ENCODE peak calls at places on chromosomes 13 and 19, in seven cellular contexts. One of them, this sample, is unnamed.

GRCh38 chr13:74204606-74205312 is 70.6 kb upstream of the KLF12 start:
- DNase-seq in sciatic nerve: no peak
- DNase-seq in naive thymus-derived CD8-positive, alpha-beta T cell: no peak
- DNase-seq in bronchial epithelial cell: no peak
- DNase-seq in stimulated activated CD4-positive, alpha-beta T cell treated with anti-CD3 and anti-CD28 coated beads, Interleukin-12 subunit alpha, Interleukin-12 subunit beta, amount 100 ng/mL, for 24 hours: no peak
- DNase-seq in mucosa of gallbladder: no peak
- DNase-seq in lower leg skin: no peak
- DNase-seq in this sample: no peak

GRCh38 chr19:12899891-12900518 is 9.0 kb downstream of the GCDH start:
- DNase-seq in stimulated activated CD4-positive, alpha-beta T cell treated with anti-CD3 and anti-CD28 coated beads, Interleukin-12 subunit alpha, Interleukin-12 subunit beta, amount 100 ng/mL, for 24 hours: no peak
- DNase-seq in sciatic nerve: no peak
- DNase-seq in lower leg skin: no peak
- DNase-seq in naive thymus-derived CD8-positive, alpha-beta T cell: no peak
- DNase-seq in bronchial epithelial cell: no peak
- DNase-seq in mucosa of gallbladder: no peak
- DNase-seq in this sample: no peak

GRCh38 chr19:45484273-45484945 is 12.4 kb downstream of the RTN2 start:
- DNase-seq in sciatic nerve: no peak
- DNase-seq in bronchial epithelial cell: peak
- DNase-seq in naive thymus-derived CD8-positive, alpha-beta T cell: no peak
- DNase-seq in stimulated activated CD4-positive, alpha-beta T cell treated with anti-CD3 and anti-CD28 coated beads, Interleukin-12 subunit alpha, Interleukin-12 subunit beta, amount 100 ng/mL, for 24 hours: no peak
- DNase-seq in mucosa of gallbladder: no peak
- DNase-seq in lower leg skin: no peak
- DNase-seq in this sample: no peak

GRCh38 chr13:40812724-40813445 is 23.5 kb downstream of the SLC25A15 start:
- DNase-seq in bronchial epithelial cell: peak
- DNase-seq in lower leg skin: no peak
- DNase-seq in naive thymus-derived CD8-positive, alpha-beta T cell: no peak
- DNase-seq in mucosa of gallbladder: no peak
- DNase-seq in stimulated activated CD4-positive, alpha-beta T cell treated with anti-CD3 and anti-CD28 coated beads, Interleukin-12 subunit alpha, Interleukin-12 subunit beta, amount 100 ng/mL, for 24 hours: no peak
- DNase-seq in sciatic nerve: no peak
- DNase-seq in this sample: peak

GRCh38 chr13:51590966-51591627 is 6.8 kb downstream of the WDFY2 start:
- DNase-seq in stimulated activated CD4-positive, alpha-beta T cell treated with anti-CD3 and anti-CD28 coated beads, Interleukin-12 subunit alpha, Interleukin-12 subunit beta, amount 100 ng/mL, for 24 hours: no peak
- DNase-seq in mucosa of gallbladder: no peak
- DNase-seq in sciatic nerve: no peak
- DNase-seq in naive thymus-derived CD8-positive, alpha-beta T cell: no peak
- DNase-seq in bronchial epithelial cell: peak
- DNase-seq in lower leg skin: no peak
- DNase-seq in this sample: peak

GRCh38 chr13:102091231-102091630 is 310.6 kb downstream of the FGF14 start:
- DNase-seq in sciatic nerve: no peak
- DNase-seq in bronchial epithelial cell: peak
- DNase-seq in mucosa of gallbladder: no peak
- DNase-seq in stimulated activated CD4-positive, alpha-beta T cell treated with anti-CD3 and anti-CD28 coated beads, Interleukin-12 subunit alpha, Interleukin-12 subunit beta, amount 100 ng/mL, for 24 hours: no peak
- DNase-seq in lower leg skin: no peak
- DNase-seq in naive thymus-derived CD8-positive, alpha-beta T cell: no peak
- DNase-seq in this sample: no peak

GRCh38 chr13:23921451-23921888 is 24.2 kb upstream of the C1QTNF9B start:
- DNase-seq in mucosa of gallbladder: no peak
- DNase-seq in lower leg skin: no peak
- DNase-seq in bronchial epithelial cell: peak
- DNase-seq in naive thymus-derived CD8-positive, alpha-beta T cell: no peak
- DNase-seq in sciatic nerve: no peak
- DNase-seq in stimulated activated CD4-positive, alpha-beta T cell treated with anti-CD3 and anti-CD28 coated beads, Interleukin-12 subunit alpha, Interleukin-12 subunit beta, amount 100 ng/mL, for 24 hours: no peak
- DNase-seq in this sample: peak

GRCh38 chr13:35164324-35164932 is 222.4 kb downstream of the NBEA start:
- DNase-seq in stimulated activated CD4-positive, alpha-beta T cell treated with anti-CD3 and anti-CD28 coated beads, Interleukin-12 subunit alpha, Interleukin-12 subunit beta, amount 100 ng/mL, for 24 hours: no peak
- DNase-seq in sciatic nerve: no peak
- DNase-seq in bronchial epithelial cell: peak
- DNase-seq in lower leg skin: no peak
- DNase-seq in mucosa of gallbladder: no peak
- DNase-seq in naive thymus-derived CD8-positive, alpha-beta T cell: no peak
- DNase-seq in this sample: peak

GRCh38 chr13:23558675-23559536 is 11.3 kb upstream of the TNFRSF19 start:
- DNase-seq in lower leg skin: no peak
- DNase-seq in sciatic nerve: peak
- DNase-seq in stimulated activated CD4-positive, alpha-beta T cell treated with anti-CD3 and anti-CD28 coated beads, Interleukin-12 subunit alpha, Interleukin-12 subunit beta, amount 100 ng/mL, for 24 hours: no peak
- DNase-seq in naive thymus-derived CD8-positive, alpha-beta T cell: no peak
- DNase-seq in mucosa of gallbladder: peak
- DNase-seq in bronchial epithelial cell: peak
- DNase-seq in this sample: peak

GRCh38 chr19:43461303-43461702 is 4.1 kb downstream of the LYPD3 start:
- DNase-seq in stimulated activated CD4-positive, alpha-beta T cell treated with anti-CD3 and anti-CD28 coated beads, Interleukin-12 subunit alpha, Interleukin-12 subunit beta, amount 100 ng/mL, for 24 hours: no peak
- DNase-seq in mucosa of gallbladder: no peak
- DNase-seq in bronchial epithelial cell: no peak
- DNase-seq in lower leg skin: no peak
- DNase-seq in naive thymus-derived CD8-positive, alpha-beta T cell: no peak
- DNase-seq in sciatic nerve: no peak
- DNase-seq in this sample: no peak

GRCh38 chr19:55333870-55334269 is 5.8 kb upstream of the KMT5C start:
- DNase-seq in sciatic nerve: no peak
- DNase-seq in naive thymus-derived CD8-positive, alpha-beta T cell: no peak
- DNase-seq in bronchial epithelial cell: no peak
- DNase-seq in lower leg skin: no peak
- DNase-seq in stimulated activated CD4-positive, alpha-beta T cell treated with anti-CD3 and anti-CD28 coated beads, Interleukin-12 subunit alpha, Interleukin-12 subunit beta, amount 100 ng/mL, for 24 hours: no peak
- DNase-seq in mucosa of gallbladder: no peak
- DNase-seq in this sample: no peak

GRCh38 chr13:36548129-36548528 is 115.8 kb downstream of the CCNA1 start:
- DNase-seq in lower leg skin: no peak
- DNase-seq in sciatic nerve: no peak
- DNase-seq in stimulated activated CD4-positive, alpha-beta T cell treated with anti-CD3 and anti-CD28 coated beads, Interleukin-12 subunit alpha, Interleukin-12 subunit beta, amount 100 ng/mL, for 24 hours: no peak
- DNase-seq in mucosa of gallbladder: no peak
- DNase-seq in naive thymus-derived CD8-positive, alpha-beta T cell: no peak
- DNase-seq in bronchial epithelial cell: no peak
- DNase-seq in this sample: no peak

GRCh38 chr13:100128838-100129237 is 39.9 kb downstream of the PCCA start:
- DNase-seq in stimulated activated CD4-positive, alpha-beta T cell treated with anti-CD3 and anti-CD28 coated beads, Interleukin-12 subunit alpha, Interleukin-12 subunit beta, amount 100 ng/mL, for 24 hours: no peak
- DNase-seq in lower leg skin: no peak
- DNase-seq in naive thymus-derived CD8-positive, alpha-beta T cell: no peak
- DNase-seq in bronchial epithelial cell: no peak
- DNase-seq in sciatic nerve: no peak
- DNase-seq in mucosa of gallbladder: no peak
- DNase-seq in this sample: no peak

GRCh38 chr19:53792721-53793433 is 31.2 kb downstream of the NLRP12 start:
- DNase-seq in stimulated activated CD4-positive, alpha-beta T cell treated with anti-CD3 and anti-CD28 coated beads, Interleukin-12 subunit alpha, Interleukin-12 subunit beta, amount 100 ng/mL, for 24 hours: peak
- DNase-seq in mucosa of gallbladder: peak
- DNase-seq in naive thymus-derived CD8-positive, alpha-beta T cell: peak
- DNase-seq in lower leg skin: peak
- DNase-seq in bronchial epithelial cell: peak
- DNase-seq in sciatic nerve: peak
- DNase-seq in this sample: peak

GRCh38 chr13:111629457-111629856 is 309.0 kb downstream of the TEX29 start:
- DNase-seq in mucosa of gallbladder: no peak
- DNase-seq in stimulated activated CD4-positive, alpha-beta T cell treated with anti-CD3 and anti-CD28 coated beads, Interleukin-12 subunit alpha, Interleukin-12 subunit beta, amount 100 ng/mL, for 24 hours: no peak
- DNase-seq in sciatic nerve: no peak
- DNase-seq in naive thymus-derived CD8-positive, alpha-beta T cell: no peak
- DNase-seq in lower leg skin: peak
- DNase-seq in bronchial epithelial cell: no peak
- DNase-seq in this sample: no peak

GRCh38 chr19:53631949-53632407 is at the start of gene DPRX:
- DNase-seq in lower leg skin: no peak
- DNase-seq in naive thymus-derived CD8-positive, alpha-beta T cell: no peak
- DNase-seq in sciatic nerve: no peak
- DNase-seq in stimulated activated CD4-positive, alpha-beta T cell treated with anti-CD3 and anti-CD28 coated beads, Interleukin-12 subunit alpha, Interleukin-12 subunit beta, amount 100 ng/mL, for 24 hours: no peak
- DNase-seq in mucosa of gallbladder: no peak
- DNase-seq in bronchial epithelial cell: no peak
- DNase-seq in this sample: no peak

GRCh38 chr13:26168276-26168814 is 53.8 kb downstream of the RNF6 start:
- DNase-seq in bronchial epithelial cell: no peak
- DNase-seq in sciatic nerve: no peak
- DNase-seq in stimulated activated CD4-positive, alpha-beta T cell treated with anti-CD3 and anti-CD28 coated beads, Interleukin-12 subunit alpha, Interleukin-12 subunit beta, amount 100 ng/mL, for 24 hours: no peak
- DNase-seq in naive thymus-derived CD8-positive, alpha-beta T cell: no peak
- DNase-seq in lower leg skin: no peak
- DNase-seq in mucosa of gallbladder: no peak
- DNase-seq in this sample: no peak

GRCh38 chr19:33499671-33500506 is 21.7 kb downstream of the PEPD start:
- DNase-seq in bronchial epithelial cell: no peak
- DNase-seq in mucosa of gallbladder: no peak
- DNase-seq in naive thymus-derived CD8-positive, alpha-beta T cell: no peak
- DNase-seq in sciatic nerve: no peak
- DNase-seq in lower leg skin: no peak
- DNase-seq in stimulated activated CD4-positive, alpha-beta T cell treated with anti-CD3 and anti-CD28 coated beads, Interleukin-12 subunit alpha, Interleukin-12 subunit beta, amount 100 ng/mL, for 24 hours: no peak
- DNase-seq in this sample: no peak

GRCh38 chr19:7013678-7014077 is 7.6 kb downstream of the MBD3L2B start:
- DNase-seq in mucosa of gallbladder: no peak
- DNase-seq in lower leg skin: no peak
- DNase-seq in bronchial epithelial cell: peak
- DNase-seq in stimulated activated CD4-positive, alpha-beta T cell treated with anti-CD3 and anti-CD28 coated beads, Interleukin-12 subunit alpha, Interleukin-12 subunit beta, amount 100 ng/mL, for 24 hours: no peak
- DNase-seq in sciatic nerve: no peak
- DNase-seq in naive thymus-derived CD8-positive, alpha-beta T cell: no peak
- DNase-seq in this sample: no peak

GRCh38 chr13:93320942-93321341 is 94.3 kb downstream of the GPC6 start:
- DNase-seq in mucosa of gallbladder: no peak
- DNase-seq in bronchial epithelial cell: peak
- DNase-seq in lower leg skin: no peak
- DNase-seq in stimulated activated CD4-positive, alpha-beta T cell treated with anti-CD3 and anti-CD28 coated beads, Interleukin-12 subunit alpha, Interleukin-12 subunit beta, amount 100 ng/mL, for 24 hours: no peak
- DNase-seq in sciatic nerve: no peak
- DNase-seq in naive thymus-derived CD8-positive, alpha-beta T cell: no peak
- DNase-seq in this sample: no peak

GRCh38 chr19:13022859-13023636 is 27.8 kb downstream of the NFIX start:
- DNase-seq in bronchial epithelial cell: peak
- DNase-seq in mucosa of gallbladder: peak
- DNase-seq in sciatic nerve: peak
- DNase-seq in naive thymus-derived CD8-positive, alpha-beta T cell: no peak
- DNase-seq in lower leg skin: peak
- DNase-seq in stimulated activated CD4-positive, alpha-beta T cell treated with anti-CD3 and anti-CD28 coated beads, Interleukin-12 subunit alpha, Interleukin-12 subunit beta, amount 100 ng/mL, for 24 hours: no peak
- DNase-seq in this sample: peak

GRCh38 chr13:95784891-95785290 is 108.0 kb downstream of the DNAJC3 start:
- DNase-seq in lower leg skin: no peak
- DNase-seq in naive thymus-derived CD8-positive, alpha-beta T cell: no peak
- DNase-seq in mucosa of gallbladder: no peak
- DNase-seq in stimulated activated CD4-positive, alpha-beta T cell treated with anti-CD3 and anti-CD28 coated beads, Interleukin-12 subunit alpha, Interleukin-12 subunit beta, amount 100 ng/mL, for 24 hours: no peak
- DNase-seq in bronchial epithelial cell: peak
- DNase-seq in sciatic nerve: no peak
- DNase-seq in this sample: no peak

GRCh38 chr19:38155453-38155852 is 68.6 kb downstream of the DPF1 start:
- DNase-seq in sciatic nerve: no peak
- DNase-seq in bronchial epithelial cell: peak
- DNase-seq in naive thymus-derived CD8-positive, alpha-beta T cell: no peak
- DNase-seq in lower leg skin: no peak
- DNase-seq in stimulated activated CD4-positive, alpha-beta T cell treated with anti-CD3 and anti-CD28 coated beads, Interleukin-12 subunit alpha, Interleukin-12 subunit beta, amount 100 ng/mL, for 24 hours: no peak
- DNase-seq in mucosa of gallbladder: no peak
- DNase-seq in this sample: peak

GRCh38 chr19:3176715-3177501 is 1.7 kb upstream of the S1PR4 start:
- DNase-seq in mucosa of gallbladder: no peak
- DNase-seq in stimulated activated CD4-positive, alpha-beta T cell treated with anti-CD3 and anti-CD28 coated beads, Interleukin-12 subunit alpha, Interleukin-12 subunit beta, amount 100 ng/mL, for 24 hours: peak
- DNase-seq in lower leg skin: no peak
- DNase-seq in naive thymus-derived CD8-positive, alpha-beta T cell: no peak
- DNase-seq in bronchial epithelial cell: peak
- DNase-seq in sciatic nerve: peak
- DNase-seq in this sample: peak

GRCh38 chr13:81872581-81872980 is 1531.7 kb upstream of the SPRY2 start:
- DNase-seq in naive thymus-derived CD8-positive, alpha-beta T cell: no peak
- DNase-seq in lower leg skin: no peak
- DNase-seq in mucosa of gallbladder: no peak
- DNase-seq in stimulated activated CD4-positive, alpha-beta T cell treated with anti-CD3 and anti-CD28 coated beads, Interleukin-12 subunit alpha, Interleukin-12 subunit beta, amount 100 ng/mL, for 24 hours: no peak
- DNase-seq in sciatic nerve: no peak
- DNase-seq in bronchial epithelial cell: peak
- DNase-seq in this sample: no peak

GRCh38 chr19:1624458-1624857 is 19.2 kb upstream of the UQCR11 start:
- DNase-seq in bronchial epithelial cell: peak
- DNase-seq in mucosa of gallbladder: peak
- DNase-seq in naive thymus-derived CD8-positive, alpha-beta T cell: peak
- DNase-seq in stimulated activated CD4-positive, alpha-beta T cell treated with anti-CD3 and anti-CD28 coated beads, Interleukin-12 subunit alpha, Interleukin-12 subunit beta, amount 100 ng/mL, for 24 hours: peak
- DNase-seq in lower leg skin: no peak
- DNase-seq in sciatic nerve: peak
- DNase-seq in this sample: peak

GRCh38 chr19:7965259-7965841 is 21.9 kb upstream of the TIMM44 start:
- DNase-seq in stimulated activated CD4-positive, alpha-beta T cell treated with anti-CD3 and anti-CD28 coated beads, Interleukin-12 subunit alpha, Interleukin-12 subunit beta, amount 100 ng/mL, for 24 hours: no peak
- DNase-seq in mucosa of gallbladder: no peak
- DNase-seq in sciatic nerve: no peak
- DNase-seq in naive thymus-derived CD8-positive, alpha-beta T cell: no peak
- DNase-seq in lower leg skin: no peak
- DNase-seq in bronchial epithelial cell: no peak
- DNase-seq in this sample: no peak

GRCh38 chr19:38702278-38702677 is 42.0 kb downstream of the CAPN12 start:
- DNase-seq in sciatic nerve: no peak
- DNase-seq in bronchial epithelial cell: no peak
- DNase-seq in stimulated activated CD4-positive, alpha-beta T cell treated with anti-CD3 and anti-CD28 coated beads, Interleukin-12 subunit alpha, Interleukin-12 subunit beta, amount 100 ng/mL, for 24 hours: no peak
- DNase-seq in lower leg skin: no peak
- DNase-seq in naive thymus-derived CD8-positive, alpha-beta T cell: no peak
- DNase-seq in mucosa of gallbladder: no peak
- DNase-seq in this sample: peak

GRCh38 chr19:13262450-13262849 is 112.2 kb downstream of the IER2 start:
- DNase-seq in naive thymus-derived CD8-positive, alpha-beta T cell: no peak
- DNase-seq in sciatic nerve: no peak
- DNase-seq in bronchial epithelial cell: peak
- DNase-seq in stimulated activated CD4-positive, alpha-beta T cell treated with anti-CD3 and anti-CD28 coated beads, Interleukin-12 subunit alpha, Interleukin-12 subunit beta, amount 100 ng/mL, for 24 hours: no peak
- DNase-seq in lower leg skin: no peak
- DNase-seq in mucosa of gallbladder: no peak
- DNase-seq in this sample: peak

This sample was measured in AG08396.